ENCODE peak calls at places on chromosome 18, in six cellular contexts. A, O, D, Y, K and F are unnamed samples.

GRCh38 chr18:36015629-36016028 is 43.1 kb downstream of the RMP24 start:
- DNase-seq in A (no peak), Y (no peak), K (no peak), D (no peak), O (no peak), F (no peak)

GRCh38 chr18:59650266-59650820 is 46.9 kb downstream of the CCBE1 start:
- DNase-seq in D (no peak), Y (no peak), A (no peak), O (no peak), K (no peak), F (no peak)

GRCh38 chr18:6644841-6645240 is 84.7 kb upstream of the ARHGAP28 start:
- DNase-seq in Y (no peak), A (no peak), D (no peak), K (no peak), O (no peak), F (no peak)

GRCh38 chr18:6755107-6755506 is 25.6 kb downstream of the ARHGAP28 start:
- DNase-seq in D (no peak), K (no peak), Y (no peak), A (no peak), O (no peak), F (no peak)

GRCh38 chr18:2653467-2653866 is 2.1 kb upstream of the SMCHD1 start:
- DNase-seq in Y (no peak), O (no peak), A (no peak), D (no peak), K (no peak), F (no peak)

GRCh38 chr18:27860701-27861107 is 316.2 kb downstream of the CDH2 start:
- DNase-seq in D (no peak), A (no peak), Y (no peak), K (no peak), O (no peak), F (no peak)

GRCh38 chr18:70781860-70782453 is 493.1 kb downstream of the SOCS6 start:
- DNase-seq in D (no peak), O (no peak), K (peak; percentile 20), A (peak; percentile 45), Y (peak; percentile 86), F (peak; percentile 59)

GRCh38 chr18:24198461-24198860 is 59.6 kb downstream of the CABYR start:
- DNase-seq in K (no peak), A (no peak), O (no peak), D (no peak), Y (no peak), F (no peak)

GRCh38 chr18:37489011-37489410 is 76.6 kb downstream of the CELF4 start:
- DNase-seq in O (no peak), A (no peak), D (no peak), Y (no peak), K (no peak), F (no peak)

GRCh38 chr18:23684515-23685197 is 4.6 kb upstream of the LAMA3 start:
- DNase-seq in Y (no peak), D (no peak), O (no peak), K (no peak), A (no peak), F (no peak)

GRCh38 chr18:3140342-3140741 is 79.4 kb downstream of the MYOM1 start:
- DNase-seq in O (no peak), K (no peak), Y (no peak), A (no peak), D (no peak), F (no peak)

GRCh38 chr18:13570856-13571495 is 155.4 kb downstream of the FAM210A start:
- DNase-seq in Y (no peak), D (no peak), O (no peak), A (no peak), K (no peak), F (no peak)

GRCh38 chr18:44741070-44741469 is 60.4 kb downstream of the SETBP1 start:
- DNase-seq in A (no peak), O (no peak), Y (peak; percentile 58), D (no peak), K (no peak), F (no peak)

GRCh38 chr18:48545690-48546365 is 7.0 kb downstream of the CTIF start:
- DNase-seq in D (peak; percentile 20), K (peak; percentile 24), A (peak; percentile 31), Y (peak; percentile 7), O (no peak), F (no peak)

GRCh38 chr18:27110319-27110718 is 74.8 kb downstream of the CHST9 start:
- DNase-seq in Y (no peak), O (no peak), D (no peak), A (no peak), K (no peak), F (no peak)

GRCh38 chr18:63684718-63685117 is 18.0 kb upstream of the SERPINB11 start:
- DNase-seq in Y (no peak), K (no peak), O (no peak), A (no peak), D (no peak), F (no peak)

GRCh38 chr18:72830109-72830508 is 37.7 kb downstream of the NETO1 start:
- DNase-seq in A (no peak), O (no peak), K (no peak), D (no peak), Y (no peak), F (no peak)

GRCh38 chr18:34773961-34774754 is 64.1 kb downstream of the DTNA start:
- DNase-seq in A (peak; percentile 59), O (peak; percentile 24), D (peak; percentile 28), K (no peak), Y (no peak), F (peak; percentile 81)

GRCh38 chr18:72375628-72376027 is 168.5 kb downstream of the CBLN2 start:
- DNase-seq in O (no peak), D (no peak), K (no peak), A (no peak), Y (no peak), F (no peak)

GRCh38 chr18:75618146-75618545 is 190.6 kb upstream of the SMIM21 start:
- DNase-seq in Y (no peak), K (no peak), A (no peak), O (no peak), D (no peak), F (no peak)

GRCh38 chr18:51561821-51562220 is 364.3 kb upstream of the MEX3C start:
- DNase-seq in A (no peak), K (no peak), O (no peak), D (no peak), Y (no peak), F (peak; percentile 12)

GRCh38 chr18:56185126-56185525 is 453.3 kb downstream of the TXNL1 start:
- DNase-seq in A (no peak), K (no peak), Y (no peak), O (no peak), D (no peak), F (no peak)

GRCh38 chr18:48165104-48165866 is 234.8 kb upstream of the SMAD2 start:
- DNase-seq in K (peak; percentile 51), D (peak; percentile 36), Y (no peak), O (no peak), A (no peak), F (no peak)

GRCh38 chr18:23451491-23451890 is 1.6 kb upstream of the RIOK3 start:
- DNase-seq in K (no peak), A (no peak), Y (no peak), O (no peak), D (no peak), F (no peak)

GRCh38 chr18:1296237-1296636 is 391.6 kb downstream of the ADCYAP1 start:
- DNase-seq in A (no peak), D (no peak), O (no peak), Y (no peak), K (no peak), F (no peak)

GRCh38 chr18:73551211-73551610 is 596.4 kb downstream of the FBXO15 start:
- DNase-seq in A (no peak), K (no peak), O (no peak), Y (no peak), D (no peak), F (no peak)

GRCh38 chr18:74957588-74958224 is 251.2 kb downstream of the PTGR3 start:
- DNase-seq in O (no peak), Y (peak; percentile 24), A (no peak), K (no peak), D (no peak), F (no peak)

GRCh38 chr18:49682301-49683190 is 120.7 kb downstream of the LIPG start:
- DNase-seq in O (no peak), K (no peak), Y (no peak), A (no peak), D (no peak), F (no peak)

GRCh38 chr18:29418136-29418535 is 1241.2 kb upstream of the CDH2 start:
- DNase-seq in O (no peak), D (no peak), A (no peak), Y (no peak), K (no peak), F (no peak)

GRCh38 chr18:47050468-47050867 is 15.0 kb upstream of the ELOA2 start:
- DNase-seq in K (no peak), Y (peak; percentile 27), O (peak; percentile 19), A (no peak), D (no peak), F (no peak)

GRCh38 chr18:2589345-2590060 is 18.1 kb downstream of the NDC80 start:
- DNase-seq in K (no peak), O (no peak), D (no peak), A (no peak), Y (no peak), F (no peak)

GRCh38 chr18:48203961-48204666 is 205.1 kb downstream of the ZBTB7C start:
- DNase-seq in A (peak; percentile 35), O (no peak), K (no peak), D (no peak), Y (no peak), F (no peak)

GRCh38 chr18:10432781-10433180 is 21.7 kb upstream of the APCDD1 start:
- DNase-seq in D (no peak), K (no peak), O (no peak), A (peak; percentile 41), Y (peak; percentile 29), F (no peak)

GRCh38 chr18:29737620-29738019 is 1304.9 kb downstream of the DSC3 start:
- DNase-seq in A (no peak), K (no peak), Y (no peak), O (no peak), D (no peak), F (no peak)

GRCh38 chr18:73908323-73908722 is 239.3 kb downstream of the FBXO15 start:
- DNase-seq in O (no peak), D (no peak), A (no peak), Y (no peak), K (no peak), F (no peak)

GRCh38 chr18:50466634-50467033 is 91.8 kb downstream of the SKA1 start:
- DNase-seq in K (no peak), A (no peak), O (no peak), D (no peak), Y (no peak), F (no peak)

GRCh38 chr18:23225518-23225917 is 90.2 kb downstream of the CABLES1 start:
- DNase-seq in Y (no peak), A (no peak), O (peak; percentile 92), D (peak; percentile 58), K (no peak), F (no peak)

GRCh38 chr18:9101730-9102390 is 639 bp upstream of the NDUFV2 start:
- DNase-seq in K (no peak), D (no peak), Y (peak; percentile 55), A (no peak), O (no peak), F (no peak)

GRCh38 chr18:35444636-35445035 is 53.1 kb downstream of the INO80C start:
- DNase-seq in Y (no peak), O (no peak), A (no peak), D (no peak), K (no peak), F (no peak)